ENCODE peak calls at places on chromosomes 12 and 14, in six cellular contexts. D, K, B, C, X and N are unnamed samples.
A peak's percentile ranks its signal among the peaks of the same experiment; 100 is the strongest.

GRCh38 chr12:84983289-84983688 is 52.8 kb downstream of the TSPAN19 start:
- DNase-seq in X (no peak), B (no peak), D (no peak), K (no peak), C (no peak), N (no peak)

GRCh38 chr14:49623941-49624806 is 3.6 kb downstream of the MGAT2 start:
- DNase-seq in D (no peak), K (no peak), B (peak; percentile 19), C (no peak), X (no peak), N (no peak)

GRCh38 chr12:57151741-57152407 is 4.5 kb upstream of the LRP1-AS start:
- DNase-seq in B (no peak), C (no peak), X (peak; percentile 94), D (no peak), K (peak; percentile 78), N (no peak)

GRCh38 chr12:109763201-109763841 is 49.7 kb downstream of the FAM222A start:
- DNase-seq in B (peak; percentile 22), K (no peak), D (no peak), C (no peak), X (peak; percentile 59), N (no peak)

GRCh38 chr12:11622774-11623375 is 26.6 kb upstream of the ETV6 start:
- DNase-seq in X (no peak), K (no peak), C (no peak), D (no peak), B (no peak), N (no peak)

GRCh38 chr12:65685514-65685913 is 138.8 kb upstream of the HMGA2 start:
- DNase-seq in B (no peak), K (peak; percentile 16), C (no peak), D (no peak), X (no peak), N (no peak)

GRCh38 chr12:105418821-105419291 is 88.4 kb downstream of the C12orf75 start:
- DNase-seq in B (no peak), X (no peak), C (no peak), D (no peak), K (peak; percentile 52), N (no peak)

GRCh38 chr14:89634037-89634436 is 217.0 kb upstream of the FOXN3 start:
- DNase-seq in K (no peak), B (no peak), X (no peak), C (no peak), D (no peak), N (no peak)

GRCh38 chr12:108704527-108704926 is 26.8 kb downstream of the CORO1C start:
- DNase-seq in K (no peak), D (no peak), B (no peak), X (no peak), C (no peak), N (no peak)

GRCh38 chr14:87615822-87616679 is 376.9 kb downstream of the GALC start:
- DNase-seq in K (no peak), C (peak; percentile 5), X (peak; percentile 5), B (peak; percentile 8), D (peak; percentile 25), N (peak; percentile 53)

GRCh38 chr14:95513261-95513660 is 3.2 kb downstream of the SYNE3 start:
- DNase-seq in B (no peak), D (no peak), X (no peak), C (no peak), K (no peak), N (no peak)

GRCh38 chr12:123931686-123932321 is 40.8 kb downstream of the CCDC92 start:
- DNase-seq in B (no peak), X (no peak), C (no peak), K (no peak), D (no peak), N (no peak)

GRCh38 chr14:88870777-88871176 is 46.3 kb downstream of the TTC8 start:
- DNase-seq in D (no peak), X (no peak), B (no peak), K (no peak), C (no peak), N (no peak)